ENCODE peak calls at places on chromosome 15, in eight cellular contexts. H is adrenal gland, X is Panc1, C is lower lobe of right lung, U is IMR-90, Z is mammary epithelial cell, M is heart right ventricle, O is sigmoid colon. V is an unnamed sample. For H3K4me1, the result is how much of the 10 kb centered on the place peaks cover.

GRCh38 chr15:73752817-73753214 is 335 bp downstream of the INSYN1 start:
- DNase-seq in H (no peak), X (no peak), C (no peak), U (no peak), Z (no peak), M (no peak), O (no peak), V (peak)

GRCh38 chr15:48802867-48803266 is 8.0 kb downstream of the CEP152 start:
- DNase-seq in H (no peak), X (no peak), C (no peak), U (peak), Z (peak), M (no peak), O (no peak), V (no peak)

GRCh38 chr15:49720221-49720620 is 99.4 kb downstream of the DTWD1 start:
- DNase-seq in H (no peak), X (no peak), C (no peak), U (no peak), Z (no peak), M (no peak), O (no peak), V (no peak)

GRCh38 chr15:34726407-34727100 is 28.2 kb downstream of the GJD2 start:
- DNase-seq in H (no peak), X (no peak), C (no peak), U (peak), Z (no peak), M (no peak), O (no peak), V (no peak)

GRCh38 chr15:37058316-37058985 is 41.9 kb downstream of the MEIS2 start:
- DNase-seq in H (no peak), X (no peak), C (no peak), U (no peak), Z (no peak), M (no peak), O (no peak), V (no peak)

GRCh38 chr15:43280996-43281395 is 14.3 kb upstream of the TGM5 start:
- DNase-seq in H (no peak), X (no peak), C (no peak), U (no peak), Z (no peak), M (no peak), O (no peak), V (no peak)

GRCh38 chr15:68731318-68731897 is 89.3 kb downstream of the ANP32A start:
- DNase-seq in H (no peak), X (no peak), C (no peak), U (no peak), Z (no peak), M (no peak), O (peak), V (no peak)

GRCh38 chr15:57418640-57419039 is 42.3 kb downstream of the CGNL1 start:
- DNase-seq in H (no peak), X (no peak), C (no peak), U (no peak), Z (no peak), M (no peak), O (no peak), V (no peak)

GRCh38 chr15:25501828-25502446 is 63.1 kb upstream of the UBE3A start:
- DNase-seq in H (peak), X (no peak), C (no peak), U (peak), Z (no peak), M (peak), O (no peak), V (no peak)

GRCh38 chr15:81373996-81374395 is at the start of gene TMC3:
- DNase-seq in H (no peak), X (no peak), C (no peak), U (peak), Z (no peak), M (no peak), O (no peak), V (no peak)

GRCh38 chr15:83695901-83696425 is 42.0 kb downstream of the ADAMTSL3 start:
- DNase-seq in H (no peak), X (no peak), C (no peak), U (no peak), Z (no peak), M (no peak), O (no peak), V (no peak)

GRCh38 chr15:79212589-79213139 is 69.9 kb upstream of the ANKRD34C start:
- DNase-seq in H (no peak), X (no peak), C (no peak), U (no peak), Z (no peak), M (no peak), O (no peak), V (no peak)

GRCh38 chr15:89399390-89400120 is 64.9 kb upstream of the POLG start:
- DNase-seq in H (no peak), X (no peak), C (no peak), U (no peak), Z (no peak), M (no peak), O (no peak), V (peak)

GRCh38 chr15:42494998-42495360 is 455 bp upstream of the SNAP23 start:
- DNase-seq in H (peak), X (no peak), C (no peak), U (peak), Z (peak), M (peak), O (peak), V (no peak)

GRCh38 chr15:48440084-48440483 is 108.9 kb downstream of the DUT start:
- DNase-seq in H (peak), X (no peak), C (no peak), U (peak), Z (no peak), M (no peak), O (peak), V (no peak)

GRCh38 chr15:73685561-73685960 is 1.4 kb downstream of the CD276 start:
- DNase-seq in H (no peak), X (no peak), C (no peak), U (peak), Z (no peak), M (no peak), O (no peak), V (no peak)

GRCh38 chr15:59847925-59848415 is 156.1 kb upstream of the FOXB1 start:
- DNase-seq in H (no peak), X (no peak), C (no peak), U (no peak), Z (no peak), M (no peak), O (no peak), V (no peak)

GRCh38 chr15:45276851-45277250 is 24.8 kb downstream of the SLC28A2 start:
- DNase-seq in H (no peak), X (no peak), C (no peak), U (peak), Z (peak), M (no peak), O (no peak), V (no peak)

GRCh38 chr15:93664180-93664951 is 567.0 kb upstream of the MCTP2 start:
- DNase-seq in H (no peak), X (no peak), C (no peak), U (no peak), Z (no peak), M (no peak), O (no peak), V (no peak)

GRCh38 chr15:60218256-60218655 is 179.5 kb downstream of the ANXA2 start:
- DNase-seq in H (no peak), X (no peak), C (no peak), U (no peak), Z (peak), M (no peak), O (no peak), V (no peak)

GRCh38 chr15:40340038-40340739 is 550 bp downstream of the CCDC9B start:
- DNase-seq in H (peak), X (no peak), C (peak), U (peak), Z (no peak), M (peak), O (peak), V (no peak)

GRCh38 chr15:67537771-67538170 is 4.7 kb upstream of the MAP2K5 start:
- DNase-seq in H (no peak), X (no peak), C (no peak), U (no peak), Z (no peak), M (no peak), O (no peak), V (no peak)

GRCh38 chr15:70902105-70902504 is 9.5 kb downstream of the LRRC49 start:
- DNase-seq in H (no peak), X (no peak), C (no peak), U (peak), Z (peak), M (no peak), O (no peak), V (no peak)

GRCh38 chr15:80801891-80802680 is 22.9 kb downstream of the CEMIP start:
- DNase-seq in H (peak), X (no peak), C (no peak), U (no peak), Z (no peak), M (peak), O (no peak), V (no peak)

GRCh38 chr15:69328739-69329138 is 30.0 kb downstream of the PAQR5 start:
- DNase-seq in H (no peak), X (no peak), C (no peak), U (no peak), Z (no peak), M (no peak), O (no peak), V (no peak)

GRCh38 chr15:40873625-40874561 is at the start of gene RHOV:
- DNase-seq in H (peak), X (no peak), C (peak), U (peak), Z (peak), M (no peak), O (peak), V (peak)

GRCh38 chr15:45126535-45127158 is 3.0 kb downstream of the DUOXA1 start:
- DNase-seq in H (no peak), X (no peak), C (peak), U (peak), Z (peak), M (no peak), O (no peak), V (no peak)

GRCh38 chr15:67574981-67575632 is 32.6 kb downstream of the MAP2K5 start:
- DNase-seq in H (no peak), X (no peak), C (no peak), U (no peak), Z (no peak), M (no peak), O (no peak), V (no peak)

GRCh38 chr15:90286678-90287077 is 21.2 kb downstream of the NGRN start:
- DNase-seq in H (no peak), X (no peak), C (no peak), U (peak), Z (no peak), M (no peak), O (no peak), V (no peak)

GRCh38 chr15:53454843-53455721 is 304.4 kb downstream of the WDR72 start:
- DNase-seq in H (no peak), X (no peak), C (no peak), U (no peak), Z (no peak), M (no peak), O (no peak), V (no peak)

GRCh38 chr15:50828610-50829206 is 63.2 kb upstream of the SPPL2A start:
- DNase-seq in H (peak), X (no peak), C (no peak), U (peak), Z (peak), M (no peak), O (no peak), V (no peak)

GRCh38 chr15:40302981-40303380 is 4.8 kb downstream of the PLCB2 start:
- DNase-seq in H (no peak), X (no peak), C (no peak), U (no peak), Z (no peak), M (no peak), O (peak), V (peak)

GRCh38 chr15:66955871-66956585 is 109.4 kb upstream of the SMAD3 start:
- DNase-seq in H (no peak), X (no peak), C (no peak), U (peak), Z (peak), M (no peak), O (no peak), V (no peak)

GRCh38 chr15:60528530-60528929 is 49.6 kb upstream of the ICE2 start:
- DNase-seq in H (no peak), X (no peak), C (no peak), U (peak), Z (peak), M (no peak), O (no peak), V (no peak)

GRCh38 chr15:90560229-90560771 is 30.6 kb downstream of the CRTC3 start:
- DNase-seq in H (peak), X (no peak), C (no peak), U (peak), Z (peak), M (peak), O (peak), V (no peak)

GRCh38 chr15:29677871-29678431 is 144.3 kb downstream of the TJP1 start:
- DNase-seq in H (no peak), X (no peak), C (no peak), U (no peak), Z (no peak), M (no peak), O (no peak), V (peak)

GRCh38 chr15:59306520-59307163 is 66.0 kb downstream of the MYO1E start:
- DNase-seq in H (no peak), X (no peak), C (no peak), U (peak), Z (peak), M (no peak), O (no peak), V (no peak)

GRCh38 chr15:48617619-48618018 is 27.9 kb downstream of the FBN1 start:
- DNase-seq in H (peak), X (no peak), C (peak), U (peak), Z (no peak), M (peak), O (peak), V (peak)

GRCh38 chr15:77991029-77991406 is 86.5 kb downstream of the TBC1D2B start:
- DNase-seq in H (no peak), X (no peak), C (peak), U (no peak), Z (no peak), M (no peak), O (peak), V (peak)

GRCh38 chr15:77986891-77987764 is 90.4 kb downstream of the TBC1D2B start:
- DNase-seq in H (no peak), X (no peak), C (no peak), U (no peak), Z (no peak), M (no peak), O (peak), V (peak)

GRCh38 chr15:77988386-77989301 is 88.9 kb downstream of the TBC1D2B start:
- DNase-seq in H (peak), X (no peak), C (peak), U (no peak), Z (no peak), M (no peak), O (peak), V (peak)

GRCh38 chr15:77993374-77993911 is 84.1 kb downstream of the TBC1D2B start:
- DNase-seq in H (no peak), X (no peak), C (peak), U (no peak), Z (no peak), M (no peak), O (peak), V (no peak)

GRCh38 chr15:77992356-77993222 is 84.9 kb downstream of the TBC1D2B start:
- DNase-seq in H (peak), X (no peak), C (peak), U (no peak), Z (no peak), M (no peak), O (peak), V (peak)
- H3K4me1 ChIP-seq in H (under half), X (under half), C (under half), U (under half), Z (under half), M (half or more), O (under half), V (under half)

GRCh38 chr15:72037321-72037720 is 80.6 kb downstream of the MYO9A start:
- DNase-seq in H (no peak), X (peak), C (no peak), U (peak), Z (peak), M (no peak), O (no peak), V (no peak)

GRCh38 chr15:72034351-72034750 is 83.6 kb downstream of the MYO9A start:
- DNase-seq in H (no peak), X (no peak), C (no peak), U (peak), Z (no peak), M (no peak), O (no peak), V (no peak)

GRCh38 chr15:72034859-72035650 is 82.9 kb downstream of the MYO9A start:
- DNase-seq in H (no peak), X (no peak), C (no peak), U (peak), Z (no peak), M (no peak), O (no peak), V (no peak)

GRCh38 chr15:72033711-72034110 is 84.2 kb downstream of the MYO9A start:
- DNase-seq in H (no peak), X (no peak), C (no peak), U (peak), Z (no peak), M (no peak), O (no peak), V (no peak)

DNA sequence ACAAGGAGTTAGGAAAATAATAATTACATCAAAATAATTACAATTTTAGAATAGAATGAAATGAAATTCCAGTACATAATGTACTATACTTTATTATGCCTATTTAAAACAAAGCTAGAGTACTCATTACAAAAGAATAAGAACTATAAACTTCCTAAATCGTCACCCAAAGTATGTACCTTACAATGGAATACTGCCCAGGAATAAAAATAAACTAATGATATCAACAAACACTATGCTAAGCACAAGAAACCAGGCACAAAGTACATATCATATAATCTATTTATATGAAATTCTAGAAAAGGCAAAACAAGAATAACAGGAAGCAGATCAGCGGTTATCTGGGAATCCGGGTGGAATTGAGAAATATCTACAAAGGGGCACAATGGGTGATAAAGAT is 84.7 kb downstream of the MYO9A start:
- DNase-seq in H (no peak), X (no peak), C (no peak), U (no peak), Z (no peak), M (no peak), O (no peak), V (no peak)
- H3K4me3 ChIP-seq in H (no peak), X (no peak), C (no peak), U (no peak), Z (no peak), M (no peak), O (no peak), V (no peak)

GRCh38 chr15:38072507-38073277 is 138.3 kb downstream of the TMCO5A start:
- DNase-seq in H (peak), X (no peak), C (peak), U (peak), Z (peak), M (peak), O (peak), V (peak)
- TF ChIP-seq CTCF in H (no peak), X (peak), C (no peak), U (peak), Z (no peak), M (peak), O (no peak), V (no peak)

GRCh38 chr15:52290800-52291199 is 4.8 kb downstream of the MYO5C start:
- DNase-seq in H (no peak), X (no peak), C (no peak), U (no peak), Z (no peak), M (no peak), O (no peak), V (no peak)
- H3K4me1 ChIP-seq in H (under half), X (half or more), C (under half), U (under half), Z (under half), M (under half), O (under half), V (under half)

GRCh38 chr15:65289261-65289854 is 2.7 kb upstream of the PARP16 start:
- DNase-seq in H (peak), X (no peak), C (no peak), U (no peak), Z (no peak), M (no peak), O (no peak), V (no peak)

GRCh38 chr15:65286704-65287514 is at the start of gene PARP16:
- DNase-seq in H (peak), X (no peak), C (peak), U (peak), Z (peak), M (peak), O (peak), V (peak)

GRCh38 chr15:65286069-65286703 is 497 bp downstream of the PARP16 start:
- DNase-seq in H (peak), X (no peak), C (peak), U (no peak), Z (peak), M (no peak), O (no peak), V (no peak)

GRCh38 chr15:65285291-65286068 is 1.2 kb downstream of the PARP16 start:
- DNase-seq in H (no peak), X (no peak), C (no peak), U (peak), Z (no peak), M (no peak), O (no peak), V (no peak)

GRCh38 chr15:65287515-65287845 is 797 bp upstream of the PARP16 start:
- DNase-seq in H (no peak), X (no peak), C (no peak), U (peak), Z (no peak), M (no peak), O (no peak), V (no peak)
- H3K4me3 ChIP-seq in H (no peak), X (peak), C (peak), U (no peak), Z (no peak), M (no peak), O (no peak), V (no peak)

DNA sequence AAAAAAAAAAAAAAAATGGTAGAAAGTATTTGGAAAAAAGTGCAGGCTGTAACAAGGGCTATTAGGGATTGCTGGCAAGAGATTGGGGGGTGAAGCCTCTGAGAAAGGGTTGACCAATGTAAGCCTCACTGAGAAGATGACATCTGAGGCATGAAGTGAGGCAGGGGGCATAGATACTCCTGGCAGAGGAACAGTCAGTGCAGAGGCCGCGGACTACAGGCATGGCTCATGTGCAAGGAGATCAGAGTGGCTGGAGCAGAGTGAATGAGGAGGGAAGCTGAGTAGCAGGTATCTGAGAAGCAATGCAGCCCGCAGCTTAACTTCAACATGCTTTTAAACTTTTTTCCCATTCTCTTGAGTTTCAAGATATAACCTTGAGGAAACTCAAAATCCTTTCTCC is 5.4 kb downstream of the FBXL22 start:
- DNase-seq in H (no peak), X (no peak), C (no peak), U (no peak), Z (no peak), M (no peak), O (no peak), V (no peak)
- TF ChIP-seq CTCF in H (no peak), X (no peak), C (no peak), U (no peak), Z (no peak), M (no peak), O (no peak), V (no peak)

DNA sequence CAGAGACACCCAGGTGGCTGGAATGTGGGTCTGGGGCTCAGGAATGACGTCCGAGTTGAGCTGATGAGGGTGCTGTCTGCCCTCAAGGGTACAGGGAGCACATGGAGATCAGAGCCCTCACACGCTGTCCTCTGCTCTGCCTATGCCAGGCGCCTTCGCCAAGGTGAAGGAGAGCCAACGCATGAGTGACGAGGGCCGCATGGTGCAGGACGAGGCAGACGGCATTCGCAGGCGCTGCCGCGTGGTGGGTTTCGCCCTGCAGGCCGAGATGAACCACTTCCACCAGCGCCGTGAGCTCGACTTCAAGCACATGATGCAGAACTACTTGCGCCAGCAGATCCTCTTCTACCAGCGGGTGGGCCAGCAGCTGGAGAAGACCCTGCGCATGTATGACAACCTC is 9.1 kb downstream of the SNX33 start:
- DNase-seq in H (no peak), X (no peak), C (no peak), U (no peak), Z (no peak), M (no peak), O (no peak), V (no peak)
- H3K4me1 ChIP-seq in H (under half), X (under half), C (half or more), U (under half), Z (half or more), M (half or more), O (under half), V (under half)